ENCODE peak calls at places on chromosome 3, in six cellular contexts. One of them, this sample, is unnamed.

GRCh38 chr3:72591522-72592421 is 256.5 kb downstream of the SHQ1 start:
- DNase-seq in PC-9: peak; percentile 82
- DNase-seq in fibroblast of the aortic adventitia: peak; percentile 93
- DNase-seq in activated naive CD8-positive, alpha-beta T cell treated with anti-CD3 and anti-CD28 coated beads, Interleukin-2, amount 50 U/mL, for 24 hours: no peak
- DNase-seq in body of pancreas: peak; percentile 39
- DNase-seq in ovary: peak; percentile 60
- DNase-seq in this sample: peak; percentile 97

GRCh38 chr3:182323126-182323727 is 470.1 kb upstream of the ATP11B start:
- DNase-seq in PC-9: no peak
- DNase-seq in fibroblast of the aortic adventitia: no peak
- DNase-seq in activated naive CD8-positive, alpha-beta T cell treated with anti-CD3 and anti-CD28 coated beads, Interleukin-2, amount 50 U/mL, for 24 hours: no peak
- DNase-seq in body of pancreas: no peak
- DNase-seq in ovary: no peak
- DNase-seq in this sample: no peak

GRCh38 chr3:100737334-100737733 is 28.0 kb downstream of the TFG start:
- DNase-seq in PC-9: no peak
- DNase-seq in fibroblast of the aortic adventitia: peak; percentile 48
- DNase-seq in activated naive CD8-positive, alpha-beta T cell treated with anti-CD3 and anti-CD28 coated beads, Interleukin-2, amount 50 U/mL, for 24 hours: no peak
- DNase-seq in body of pancreas: no peak
- DNase-seq in ovary: no peak
- DNase-seq in this sample: no peak

GRCh38 chr3:21390856-21391255 is 360.2 kb downstream of the ZNF385D start:
- DNase-seq in PC-9: no peak
- DNase-seq in fibroblast of the aortic adventitia: peak; percentile 89
- DNase-seq in activated naive CD8-positive, alpha-beta T cell treated with anti-CD3 and anti-CD28 coated beads, Interleukin-2, amount 50 U/mL, for 24 hours: no peak
- DNase-seq in body of pancreas: no peak
- DNase-seq in ovary: no peak
- DNase-seq in this sample: no peak

GRCh38 chr3:48422272-48422671 is 7.6 kb downstream of the PLXNB1 start:
- DNase-seq in PC-9: no peak
- DNase-seq in fibroblast of the aortic adventitia: no peak
- DNase-seq in activated naive CD8-positive, alpha-beta T cell treated with anti-CD3 and anti-CD28 coated beads, Interleukin-2, amount 50 U/mL, for 24 hours: no peak
- DNase-seq in body of pancreas: no peak
- DNase-seq in ovary: no peak
- DNase-seq in this sample: no peak

GRCh38 chr3:177538064-177538742 is 340.9 kb upstream of the TBL1XR1 start:
- DNase-seq in PC-9: no peak
- DNase-seq in fibroblast of the aortic adventitia: peak; percentile 87
- DNase-seq in activated naive CD8-positive, alpha-beta T cell treated with anti-CD3 and anti-CD28 coated beads, Interleukin-2, amount 50 U/mL, for 24 hours: no peak
- DNase-seq in body of pancreas: peak; percentile 37
- DNase-seq in ovary: peak; percentile 65
- DNase-seq in this sample: no peak

GRCh38 chr3:93962798-93963197 is 10.9 kb downstream of the PROS1 start:
- DNase-seq in PC-9: no peak
- DNase-seq in fibroblast of the aortic adventitia: no peak
- DNase-seq in activated naive CD8-positive, alpha-beta T cell treated with anti-CD3 and anti-CD28 coated beads, Interleukin-2, amount 50 U/mL, for 24 hours: no peak
- DNase-seq in body of pancreas: no peak
- DNase-seq in ovary: no peak
- DNase-seq in this sample: no peak

GRCh38 chr3:4675704-4676103 is 182.6 kb downstream of the ITPR1 start:
- DNase-seq in PC-9: no peak
- DNase-seq in fibroblast of the aortic adventitia: no peak
- DNase-seq in activated naive CD8-positive, alpha-beta T cell treated with anti-CD3 and anti-CD28 coated beads, Interleukin-2, amount 50 U/mL, for 24 hours: no peak
- DNase-seq in body of pancreas: no peak
- DNase-seq in ovary: no peak
- DNase-seq in this sample: no peak

GRCh38 chr3:157844770-157845522 is 261.3 kb downstream of the SHOX2 start:
- DNase-seq in PC-9: no peak
- DNase-seq in fibroblast of the aortic adventitia: peak; percentile 13
- DNase-seq in activated naive CD8-positive, alpha-beta T cell treated with anti-CD3 and anti-CD28 coated beads, Interleukin-2, amount 50 U/mL, for 24 hours: no peak
- DNase-seq in body of pancreas: no peak
- DNase-seq in ovary: no peak
- DNase-seq in this sample: no peak

This sample was measured in islet precursor cell.